ENCODE peak calls at places on chromosomes 16 and 17, in nine cellular contexts. E, S, O, A, X, T, D, Z and H are unnamed samples.

GRCh38 chr17:65550075-65550635 is 11.3 kb downstream of the AXIN2 start:
- DNase-seq in E (no peak), S (peak), O (no peak), A (no peak), X (no peak), T (peak), D (no peak), Z (no peak), H (no peak)

GRCh38 chr17:29933379-29933778 is 3.4 kb upstream of the SSH2 start:
- DNase-seq in E (no peak), S (no peak), O (no peak), A (peak), X (peak), T (no peak), D (peak), Z (peak), H (no peak)

GRCh38 chr17:45227631-45228120 is 6.0 kb downstream of the FMNL1 start:
- DNase-seq in E (no peak), S (no peak), O (no peak), A (no peak), X (no peak), T (no peak), D (no peak), Z (no peak), H (no peak)

GRCh38 chr16:58152246-58152868 is 23.2 kb upstream of the CFAP20 start:
- DNase-seq in E (no peak), S (no peak), O (no peak), A (no peak), X (no peak), T (no peak), D (no peak), Z (no peak), H (no peak)

GRCh38 chr16:87227651-87228015 is 89.6 kb downstream of the C16orf95 start:
- DNase-seq in E (no peak), S (no peak), O (no peak), A (no peak), X (no peak), T (peak), D (no peak), Z (no peak), H (no peak)

GRCh38 chr17:63024716-63025115 is 58.7 kb downstream of the TANC2 start:
- DNase-seq in E (no peak), S (no peak), O (no peak), A (no peak), X (no peak), T (no peak), D (peak), Z (peak), H (no peak)

GRCh38 chr17:56499799-56500388 is 93.6 kb upstream of the NOG start:
- DNase-seq in E (no peak), S (no peak), O (no peak), A (peak), X (peak), T (no peak), D (peak), Z (peak), H (no peak)

GRCh38 chr17:65085397-65085796 is 28.9 kb upstream of the GNA13 start:
- DNase-seq in E (no peak), S (no peak), O (no peak), A (peak), X (no peak), T (no peak), D (no peak), Z (peak), H (peak)

GRCh38 chr16:49354991-49355390 is 18.6 kb upstream of the C16orf78 start:
- DNase-seq in E (no peak), S (no peak), O (no peak), A (no peak), X (no peak), T (no peak), D (no peak), Z (no peak), H (peak)

GRCh38 chr17:7634384-7634783 is 4.4 kb downstream of the SHBG start:
- DNase-seq in E (peak), S (no peak), O (no peak), A (no peak), X (peak), T (peak), D (peak), Z (peak), H (no peak)

GRCh38 chr16:55113195-55113594 is 182.5 kb downstream of the IRX5 start:
- DNase-seq in E (no peak), S (no peak), O (no peak), A (no peak), X (no peak), T (no peak), D (no peak), Z (no peak), H (no peak)

GRCh38 chr16:27679899-27680298 is 130.0 kb downstream of the KATNIP start:
- DNase-seq in E (no peak), S (no peak), O (no peak), A (no peak), X (no peak), T (no peak), D (no peak), Z (no peak), H (peak)